ENCODE peak calls at places on chromosomes 3 and 15, in six cellular contexts. T, F, X, J, V and I are unnamed samples. For H3K4me1, the result is how much of the 10 kb centered on the place peaks cover.

GRCh38 chr15:29466292-29466691 is 196.7 kb upstream of the NSMCE3 start:
- DNase-seq in T (no peak), F (no peak), X (no peak), J (no peak), V (no peak), I (no peak)

GRCh38 chr3:174132421-174133042 is 726.6 kb upstream of the NAALADL2 start:
- DNase-seq in T (no peak), F (no peak), X (no peak), J (no peak), V (no peak), I (no peak)

GRCh38 chr15:90412356-90413194 is 24.5 kb downstream of the IQGAP1 start:
- DNase-seq in T (no peak), F (no peak), X (peak), J (peak), V (no peak), I (peak)

GRCh38 chr3:119035014-119035346 is 334 bp upstream of the IGSF11 start:
- DNase-seq in T (no peak), F (no peak), X (no peak), J (no peak), V (no peak), I (no peak)

GRCh38 chr15:29226431-29227216 is 43.0 kb downstream of the NSMCE3 start:
- DNase-seq in T (no peak), F (no peak), X (no peak), J (no peak), V (no peak), I (no peak)

GRCh38 chr3:64321747-64322146 is 96.5 kb upstream of the PRICKLE2 start:
- DNase-seq in T (no peak), F (no peak), X (no peak), J (peak), V (no peak), I (no peak)

GRCh38 chr3:56929809-56930615 is 128.3 kb upstream of the ARHGEF3 start:
- DNase-seq in T (no peak), F (no peak), X (no peak), J (peak), V (no peak), I (no peak)

GRCh38 chr3:126616931-126617330 is 38.0 kb downstream of the TXNRD3 start:
- DNase-seq in T (no peak), F (no peak), X (no peak), J (no peak), V (no peak), I (no peak)

GRCh38 chr3:134803652-134804051 is 8.6 kb downstream of the EPHB1 start:
- DNase-seq in T (peak), F (no peak), X (peak), J (no peak), V (no peak), I (no peak)

GRCh38 chr15:66850078-66850991 is 148.3 kb downstream of the SMAD6 start:
- DNase-seq in T (no peak), F (no peak), X (peak), J (no peak), V (peak), I (peak)

GRCh38 chr3:108548886-108549285 is 38.5 kb upstream of the MYH15 start:
- DNase-seq in T (no peak), F (no peak), X (no peak), J (no peak), V (no peak), I (no peak)

GRCh38 chr15:73600413-73601050 is 32.7 kb downstream of the NPTN start:
- DNase-seq in T (no peak), F (no peak), X (no peak), J (no peak), V (no peak), I (no peak)

GRCh38 chr3:151383956-151384355 is 597 bp downstream of the P2RY12 start:
- DNase-seq in T (no peak), F (no peak), X (no peak), J (no peak), V (no peak), I (no peak)

GRCh38 chr3:54169524-54169923 is 47.2 kb downstream of the CACNA2D3 start:
- DNase-seq in T (no peak), F (no peak), X (no peak), J (no peak), V (no peak), I (no peak)

GRCh38 chr15:85831415-85832113 is 36.8 kb upstream of the KLHL25 start:
- DNase-seq in T (no peak), F (peak), X (peak), J (peak), V (peak), I (peak)

GRCh38 chr3:178989821-178990220 is 81.8 kb downstream of the ZMAT3 start:
- DNase-seq in T (no peak), F (no peak), X (no peak), J (no peak), V (no peak), I (no peak)

GRCh38 chr3:122754867-122755835 is 38.5 kb downstream of the HSPBAP1 start:
- DNase-seq in T (no peak), F (peak), X (peak), J (peak), V (no peak), I (no peak)

GRCh38 chr15:90716317-90716975 is 700 bp upstream of the BLM start:
- DNase-seq in T (no peak), F (no peak), X (no peak), J (no peak), V (no peak), I (no peak)

GRCh38 chr15:70264014-70264492 is 166.3 kb upstream of the TLE3 start:
- DNase-seq in T (no peak), F (peak), X (no peak), J (no peak), V (peak), I (no peak)

GRCh38 chr15:62163397-62163796 is 1.7 kb downstream of the C2CD4B start:
- DNase-seq in T (no peak), F (no peak), X (no peak), J (no peak), V (no peak), I (no peak)

GRCh38 chr15:62163847-62164499 is 1.1 kb downstream of the C2CD4B start:
- DNase-seq in T (no peak), F (peak), X (no peak), J (peak), V (no peak), I (no peak)

GRCh38 chr15:62164500-62165028 is 521 bp downstream of the C2CD4B start:
- DNase-seq in T (no peak), F (peak), X (no peak), J (no peak), V (no peak), I (no peak)

GRCh38 chr15:62165793-62166380 is 802 bp upstream of the C2CD4B start:
- DNase-seq in T (no peak), F (no peak), X (no peak), J (no peak), V (peak), I (no peak)

DNA sequence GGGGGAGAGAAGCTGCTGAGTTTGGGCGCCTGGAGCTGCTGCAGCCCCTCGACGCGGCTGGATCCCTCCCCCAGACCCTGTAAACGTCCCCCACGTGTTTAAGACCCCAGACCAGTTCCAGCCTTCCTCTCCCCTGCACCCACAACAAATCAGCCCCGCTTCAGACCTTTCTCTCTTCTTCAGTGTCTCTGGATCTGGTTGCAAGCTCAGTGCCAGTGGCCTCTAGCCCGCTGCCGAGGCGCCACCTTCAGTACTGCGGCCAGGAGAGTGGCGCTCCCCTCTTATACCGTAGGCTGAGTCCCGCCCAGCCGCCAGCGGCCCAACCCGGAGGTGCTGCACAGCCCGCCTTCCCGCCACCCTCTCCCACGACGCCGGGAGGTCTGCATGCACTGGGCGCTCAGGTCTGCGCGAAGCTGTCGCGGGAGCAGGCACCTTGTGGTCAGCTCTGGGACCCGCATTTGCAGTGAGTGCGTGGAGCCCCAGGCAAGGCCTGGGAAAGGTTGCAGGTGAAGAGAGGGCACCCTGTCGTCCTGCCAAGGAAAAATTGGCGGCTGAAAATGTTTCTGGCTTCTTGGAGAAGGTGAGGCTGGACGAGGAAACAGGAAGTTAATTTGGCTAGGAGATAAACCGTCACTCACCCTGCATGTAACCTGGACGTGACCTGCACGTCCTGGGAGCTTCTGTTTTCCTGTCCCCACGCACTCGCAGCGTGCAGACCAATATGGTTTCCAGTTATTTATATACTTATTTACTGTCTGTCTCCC is at the start of gene C2CD4B:
- DNase-seq in T (no peak), F (peak), X (peak), J (no peak), V (peak), I (peak)
- H3K4me1 ChIP-seq in T (under half), F (under half), X (under half), J (under half), V (under half), I (under half)

GRCh38 chr3:101858464-101858863 is 9.2 kb downstream of the NFKBIZ start:
- DNase-seq in T (no peak), F (no peak), X (no peak), J (no peak), V (no peak), I (no peak)

GRCh38 chr3:101859882-101860281 is 10.6 kb downstream of the NFKBIZ start:
- DNase-seq in T (no peak), F (no peak), X (no peak), J (no peak), V (no peak), I (no peak)

GRCh38 chr3:101853971-101854370 is 4.7 kb downstream of the NFKBIZ start:
- DNase-seq in T (no peak), F (no peak), X (no peak), J (no peak), V (no peak), I (no peak)

GRCh38 chr3:101854608-101855304 is 5.4 kb downstream of the NFKBIZ start:
- DNase-seq in T (no peak), F (no peak), X (peak), J (no peak), V (no peak), I (no peak)

GRCh38 chr3:101857279-101857678 is 8.0 kb downstream of the NFKBIZ start:
- DNase-seq in T (no peak), F (no peak), X (no peak), J (no peak), V (no peak), I (no peak)
- H3K27ac ChIP-seq in T (no peak), F (no peak), X (no peak), J (no peak), V (no peak), I (no peak)

DNA sequence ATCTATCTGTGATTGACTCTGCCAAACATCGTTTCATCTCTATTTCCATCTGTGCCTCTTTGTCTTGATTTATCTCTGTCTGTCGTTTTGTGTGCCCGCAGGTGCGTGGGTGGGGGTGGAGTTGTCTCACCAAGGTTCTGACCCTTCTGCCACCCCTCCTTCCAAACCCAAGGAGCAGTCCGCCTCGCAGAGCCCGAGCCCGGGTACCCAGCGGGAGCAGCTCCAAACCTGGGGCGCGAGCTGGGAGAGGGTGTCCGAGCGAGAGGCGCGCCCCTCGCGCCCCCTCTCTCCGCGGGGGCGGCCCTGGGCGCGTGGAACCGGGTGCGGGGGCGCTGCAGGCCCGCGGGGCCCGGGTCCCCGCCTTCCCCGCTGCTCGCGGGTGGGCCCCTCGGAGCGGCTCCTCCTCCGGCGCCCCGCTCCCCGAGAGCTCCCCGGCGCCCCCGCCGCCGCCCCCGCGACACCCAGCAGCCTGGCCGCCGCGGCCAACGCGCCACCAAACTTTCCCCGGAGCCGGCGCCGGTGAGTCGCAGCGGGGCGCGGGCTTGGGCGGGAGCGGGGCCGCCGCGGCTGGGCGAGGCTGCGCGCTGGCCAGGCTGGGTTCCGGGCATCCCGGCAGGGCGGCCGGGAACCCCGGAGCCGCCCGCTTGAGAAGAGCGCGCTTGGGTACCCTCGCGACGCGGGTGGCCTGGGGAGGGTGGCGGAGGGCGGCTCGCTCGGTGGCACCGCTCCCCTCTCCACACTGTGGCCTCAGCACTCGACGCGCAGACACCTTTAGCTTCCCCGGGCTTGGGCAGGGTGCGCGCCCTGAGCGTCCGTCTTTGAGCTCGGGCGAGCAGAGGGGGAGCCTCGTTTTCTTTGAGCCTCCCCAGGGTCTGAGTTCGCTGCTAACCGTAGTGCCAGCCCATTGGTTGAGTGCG is at the start of gene HRH1:
- DNase-seq in T (no peak), F (peak), X (peak), J (peak), V (peak), I (peak)
- H3K4me3 ChIP-seq in T (no peak), F (peak), X (peak), J (peak), V (peak), I (peak)

DNA sequence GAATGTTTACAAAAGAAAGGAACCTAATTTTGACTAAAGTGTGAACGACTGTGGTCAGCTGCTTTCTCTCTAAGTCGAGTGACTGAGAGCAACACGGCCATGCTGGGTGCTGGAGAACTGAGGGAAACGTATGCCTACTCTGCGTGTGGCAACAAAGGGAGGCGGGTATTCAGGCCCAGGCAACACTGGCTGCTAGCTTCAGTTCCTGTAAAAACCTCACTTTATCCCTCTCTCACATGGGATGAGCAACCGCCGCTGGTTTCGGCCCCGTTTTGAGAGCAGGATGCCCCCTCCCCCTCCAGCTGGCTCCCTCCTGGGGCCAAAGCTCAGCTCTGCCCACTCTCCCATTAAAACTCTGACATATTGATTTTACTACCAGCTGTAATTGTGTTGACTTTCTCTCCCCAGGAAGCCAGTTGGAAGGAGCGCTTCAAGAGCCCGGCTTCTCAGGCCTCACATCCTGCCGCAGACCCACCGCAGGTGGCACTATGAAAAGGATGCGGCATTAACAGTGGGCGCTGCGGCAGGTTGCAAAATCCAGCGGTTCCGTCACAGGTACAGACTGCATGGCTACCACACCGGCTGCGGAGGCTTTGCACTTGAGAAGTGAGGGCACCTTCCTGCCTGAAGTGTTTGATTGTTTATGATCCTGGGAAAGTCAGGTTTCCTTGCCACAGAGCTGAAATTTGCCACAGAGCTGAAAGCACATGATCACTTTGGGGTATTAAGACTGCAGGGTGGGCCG is 12.7 kb downstream of the PLXND1 start:
- DNase-seq in T (peak), F (peak), X (no peak), J (no peak), V (no peak), I (peak)
- H3K4me1 ChIP-seq in T (under half), F (half or more), X (under half), J (under half), V (half or more), I (under half)

GRCh38 chr3:129625071-129625874 is 18.8 kb upstream of the PLXND1 start:
- DNase-seq in T (no peak), F (no peak), X (peak), J (peak), V (peak), I (no peak)
- H3K27ac ChIP-seq in T (no peak), F (no peak), X (peak), J (peak), V (peak), I (peak)